ENCODE peak calls at places on chromosomes 3 and 15, in ten cellular contexts. I is psoas muscle; S is thyroid gland; R is endothelial cell of umbilical vein; D is A549; C is left ventricle myocardium inferior; Q is heart right ventricle; Z is CD4-positive, alpha-beta memory T cell; X is mucosa of descending colon; O is adrenal gland. V is an unnamed sample.
A peak's percentile ranks its signal among the peaks of the same experiment; 100 is the strongest.

GRCh38 chr3:170419301-170420087 is 826 bp downstream of the CLDN11 start:
- DNase-seq in R (peak; percentile 49), I (peak; percentile 23), O (no peak), Q (peak; percentile 19), C (no peak), X (no peak), D (no peak), S (peak; percentile 21), Z (no peak), V (no peak)

GRCh38 chr3:137026701-137027100 is 68.9 kb downstream of the IL20RB start:
- DNase-seq in Z (no peak), R (no peak), C (no peak), X (no peak), S (no peak), I (no peak), D (no peak), Q (no peak), O (no peak), V (no peak)

GRCh38 chr15:32717290-32718081 is at the start of gene GREM1:
- DNase-seq in Z (no peak), D (no peak), R (no peak), I (peak; percentile 15), S (no peak), O (no peak), C (no peak), X (peak; percentile 44), Q (no peak), V (no peak)

GRCh38 chr15:94306700-94307650 is 75.6 kb downstream of the MCTP2 start:
- DNase-seq in D (no peak), Q (no peak), C (no peak), R (no peak), Z (no peak), S (no peak), I (no peak), O (no peak), X (no peak), V (no peak)

GRCh38 chr15:48555244-48555804 is 90.2 kb downstream of the FBN1 start:
- DNase-seq in S (no peak), O (no peak), Q (no peak), D (no peak), I (no peak), C (no peak), X (no peak), Z (no peak), R (peak; percentile 51), V (no peak)

GRCh38 chr15:67571643-67572415 is 29.3 kb downstream of the MAP2K5 start:
- DNase-seq in O (no peak), C (no peak), R (no peak), I (no peak), Z (no peak), D (no peak), X (peak; percentile 58), S (no peak), Q (no peak), V (no peak)

GRCh38 chr15:101065570-101066221 is 146.5 kb downstream of the LRRK1 start:
- DNase-seq in Q (no peak), C (no peak), R (no peak), Z (no peak), O (no peak), D (no peak), X (peak; percentile 21), I (no peak), S (no peak), V (no peak)

GRCh38 chr3:127037423-127037841 is 54.5 kb downstream of the PLXNA1 start:
- DNase-seq in R (no peak), Q (peak; percentile 14), O (peak; percentile 11), D (no peak), X (peak; percentile 73), S (no peak), I (peak; percentile 11), C (peak; percentile 14), Z (no peak), V (no peak)

GRCh38 chr3:159950156-159950898 is 38.3 kb upstream of the IL12A start:
- DNase-seq in X (no peak), D (no peak), Q (no peak), C (no peak), O (no peak), S (no peak), I (no peak), Z (no peak), R (no peak), V (no peak)

GRCh38 chr15:61118885-61119284 is 110.2 kb downstream of the RORA start:
- DNase-seq in X (no peak), S (no peak), R (no peak), O (no peak), C (no peak), D (no peak), Q (no peak), I (no peak), Z (no peak), V (no peak)

GRCh38 chr3:58015524-58015915 is 7.3 kb downstream of the FLNB start:
- DNase-seq in C (no peak), S (no peak), I (no peak), R (no peak), O (no peak), D (no peak), X (no peak), Q (no peak), Z (no peak), V (no peak)

GRCh38 chr3:58011580-58011979 is 3.4 kb downstream of the FLNB start:
- DNase-seq in X (no peak), R (no peak), Q (no peak), D (no peak), S (no peak), C (no peak), Z (no peak), O (no peak), I (no peak), V (no peak)

GRCh38 chr3:58013099-58013498 is 4.9 kb downstream of the FLNB start:
- DNase-seq in C (no peak), S (peak; percentile 44), O (no peak), D (no peak), R (no peak), Z (no peak), I (no peak), Q (no peak), X (no peak), V (no peak)

GRCh38 chr3:58012302-58012701 is 4.1 kb downstream of the FLNB start:
- DNase-seq in X (no peak), Q (no peak), S (no peak), O (no peak), D (no peak), I (no peak), Z (no peak), R (no peak), C (no peak), V (no peak)

DNA sequence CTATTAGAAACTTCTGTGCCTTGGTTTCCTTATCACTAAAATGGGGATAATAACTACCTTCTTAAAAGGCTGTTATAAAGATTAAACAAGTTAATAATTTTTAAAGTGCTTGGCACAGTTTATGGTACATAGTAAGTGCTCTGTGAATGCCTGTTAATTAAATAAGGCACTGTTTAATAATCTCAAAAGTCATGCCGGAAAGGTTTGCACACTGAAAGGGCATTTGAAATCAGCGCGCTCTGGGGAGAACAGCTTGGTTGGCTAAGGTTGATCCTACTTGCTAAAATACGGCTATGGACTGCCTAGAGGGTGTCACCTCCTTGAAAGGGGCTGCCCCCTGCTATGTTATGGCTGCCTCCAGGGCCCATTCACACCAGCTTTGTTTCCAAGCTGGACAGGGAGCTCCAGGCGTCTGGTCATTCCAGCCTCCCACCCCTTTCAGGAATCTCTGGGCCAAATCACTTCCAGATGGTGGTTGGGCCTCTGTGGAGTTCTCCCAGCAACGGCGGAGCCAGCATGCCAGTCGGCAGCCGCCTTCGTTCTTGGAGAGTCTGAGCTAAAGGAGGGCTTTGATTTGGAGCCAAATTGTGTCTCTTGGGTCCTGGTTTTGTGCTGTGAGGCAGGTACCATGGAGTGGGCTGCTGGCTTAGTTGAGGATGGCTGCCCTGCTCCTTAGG is 5.9 kb downstream of the FLNB start:
- DNase-seq in R (peak; percentile 58), C (peak; percentile 38), Q (peak; percentile 31), S (peak; percentile 66), O (no peak), D (no peak), X (no peak), I (peak; percentile 55), Z (no peak), V (no peak)
- H3K4me1 ChIP-seq in R (peaks cover 65% of the 10 kb centered on the region), C (peaks cover 76% of the 10 kb centered on the region), Q (peaks cover 54% of the 10 kb centered on the region), S (peaks cover 73% of the 10 kb centered on the region), O (peaks cover 52% of the 10 kb centered on the region), D (peaks cover 70% of the 10 kb centered on the region), X (peaks cover 80% of the 10 kb centered on the region), I (peaks cover 3% of the 10 kb centered on the region), Z (peaks cover 30% of the 10 kb centered on the region), V (peaks cover 17% of the 10 kb centered on the region)

DNA sequence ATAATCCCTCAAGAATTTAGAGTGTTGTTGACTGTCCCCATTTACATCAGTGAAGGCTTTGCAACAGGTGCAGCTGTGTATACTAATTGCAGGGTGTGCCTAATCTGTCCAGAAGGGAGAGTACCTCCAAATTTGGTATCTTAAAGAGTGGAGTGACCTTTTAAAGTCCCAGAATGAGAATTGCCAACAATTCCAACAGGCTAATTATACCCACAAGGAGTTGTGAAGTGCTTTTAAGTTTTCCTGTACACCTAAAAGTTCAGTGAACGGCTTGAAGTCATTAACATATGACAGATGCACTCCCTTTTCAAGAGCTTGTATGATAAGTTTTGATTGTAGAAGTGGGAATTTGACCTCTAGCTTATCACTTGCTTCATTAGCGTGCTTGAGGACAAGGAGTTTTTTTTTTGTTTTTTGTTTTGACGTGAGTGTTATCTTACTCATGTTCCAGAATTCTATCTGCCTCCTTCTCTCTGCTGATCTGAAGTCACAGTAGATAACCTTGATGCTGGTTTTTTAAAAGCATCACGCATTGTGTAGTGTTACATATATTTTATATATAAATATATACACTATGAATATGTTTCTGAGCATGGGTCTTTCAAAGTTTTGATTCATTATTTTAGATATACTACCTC is 26.3 kb downstream of the CDIN1 start:
- DNase-seq in R (no peak), D (no peak), C (no peak), S (no peak), Q (no peak), X (no peak), I (no peak), Z (no peak), O (no peak), V (no peak)
- H3K4me1 ChIP-seq in R (no peaks in the 10 kb centered on the region), D (no peaks in the 10 kb centered on the region), C (peaks cover 46% of the 10 kb centered on the region), S (no peaks in the 10 kb centered on the region), Q (peaks cover 11% of the 10 kb centered on the region), X (no peaks in the 10 kb centered on the region), I (peaks cover 49% of the 10 kb centered on the region), Z (no peaks in the 10 kb centered on the region), O (peaks cover 10% of the 10 kb centered on the region), V (no peaks in the 10 kb centered on the region)

GRCh38 chr3:138369151-138369900 is 20.9 kb downstream of the MRAS start:
- DNase-seq in I (no peak), X (no peak), Q (no peak), R (no peak), C (no peak), D (no peak), S (no peak), O (no peak), Z (no peak), V (no peak)
- H3K4me1 ChIP-seq in I (peaks cover 49% of the 10 kb centered on the region), X (no peaks in the 10 kb centered on the region), Q (peaks cover 75% of the 10 kb centered on the region), R (no peaks in the 10 kb centered on the region), C (peaks cover 97% of the 10 kb centered on the region), D (no peaks in the 10 kb centered on the region), S (peaks cover 22% of the 10 kb centered on the region), O (peaks cover 62% of the 10 kb centered on the region), Z (no peaks in the 10 kb centered on the region), V (no peaks in the 10 kb centered on the region)

DNA sequence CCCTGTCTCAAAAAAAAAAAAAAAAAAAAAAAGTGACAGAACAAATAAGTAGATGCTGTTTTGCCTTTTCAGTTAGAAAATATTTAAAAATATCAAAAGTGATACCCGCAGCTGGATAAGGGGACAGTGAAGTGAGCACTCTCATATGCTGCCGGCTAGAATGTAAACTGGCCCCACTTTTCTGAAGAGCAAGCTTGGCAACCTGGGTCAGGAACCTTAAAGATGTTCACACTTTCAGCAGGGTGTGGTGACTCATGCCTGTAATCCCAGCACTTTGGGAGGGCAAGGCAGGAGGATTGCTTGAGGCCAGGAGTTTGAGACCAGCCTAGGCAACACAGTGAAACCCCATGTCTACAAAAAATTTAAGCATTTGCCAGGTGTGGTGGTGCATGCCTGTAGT is 17.4 kb downstream of the FSD2 start:
- DNase-seq in O (no peak), R (no peak), D (no peak), C (no peak), X (no peak), I (no peak), Z (no peak), S (no peak), Q (no peak), V (no peak)
- H3K4me1 ChIP-seq in O (no peaks in the 10 kb centered on the region), R (no peaks in the 10 kb centered on the region), D (no peaks in the 10 kb centered on the region), C (no peaks in the 10 kb centered on the region), X (no peaks in the 10 kb centered on the region), I (peaks cover 4% of the 10 kb centered on the region), Z (no peaks in the 10 kb centered on the region), S (no peaks in the 10 kb centered on the region), Q (no peaks in the 10 kb centered on the region), V (no peaks in the 10 kb centered on the region)